ENCODE peak calls at places on chromosomes 3 and 15, in six cellular contexts. J is IMR-90, I is fibroblast of pulmonary artery, Y is osteoblast, P is PC-9, C is RWPE1. E is an unnamed sample.

GRCh38 chr3:105013657-105014056 is 353.1 kb upstream of the ALCAM start:
- DNase-seq in J (no peak), I (no peak), Y (no peak), P (no peak), C (no peak), E (no peak)

GRCh38 chr3:58577269-58577821 is at the start of gene FAM107A:
- DNase-seq in J (peak; percentile 49), I (peak; percentile 85), Y (peak; percentile 77), P (no peak), C (no peak), E (no peak)

GRCh38 chr3:85571835-85572234 is 613.0 kb downstream of the CADM2 start:
- DNase-seq in J (no peak), I (peak; percentile 4), Y (no peak), P (no peak), C (no peak), E (no peak)

GRCh38 chr3:38386992-38387750 is 40.6 kb downstream of the XYLB start:
- DNase-seq in J (no peak), I (no peak), Y (no peak), P (no peak), C (no peak), E (no peak)

GRCh38 chr3:134952372-134952771 is 157.3 kb downstream of the EPHB1 start:
- DNase-seq in J (no peak), I (no peak), Y (no peak), P (no peak), C (no peak), E (no peak)

GRCh38 chr3:71063768-71064287 is 519.7 kb downstream of the FOXP1 start:
- DNase-seq in J (peak; percentile 45), I (peak; percentile 57), Y (peak; percentile 92), P (no peak), C (peak; percentile 49), E (peak; percentile 41)

GRCh38 chr15:81054236-81054635 is 53.5 kb downstream of the TLNRD1 start:
- DNase-seq in J (no peak), I (peak; percentile 20), Y (no peak), P (no peak), C (no peak), E (no peak)

GRCh38 chr3:55341502-55342031 is 145.5 kb downstream of the WNT5A start:
- DNase-seq in J (peak; percentile 36), I (no peak), Y (peak; percentile 65), P (no peak), C (no peak), E (no peak)

DNA sequence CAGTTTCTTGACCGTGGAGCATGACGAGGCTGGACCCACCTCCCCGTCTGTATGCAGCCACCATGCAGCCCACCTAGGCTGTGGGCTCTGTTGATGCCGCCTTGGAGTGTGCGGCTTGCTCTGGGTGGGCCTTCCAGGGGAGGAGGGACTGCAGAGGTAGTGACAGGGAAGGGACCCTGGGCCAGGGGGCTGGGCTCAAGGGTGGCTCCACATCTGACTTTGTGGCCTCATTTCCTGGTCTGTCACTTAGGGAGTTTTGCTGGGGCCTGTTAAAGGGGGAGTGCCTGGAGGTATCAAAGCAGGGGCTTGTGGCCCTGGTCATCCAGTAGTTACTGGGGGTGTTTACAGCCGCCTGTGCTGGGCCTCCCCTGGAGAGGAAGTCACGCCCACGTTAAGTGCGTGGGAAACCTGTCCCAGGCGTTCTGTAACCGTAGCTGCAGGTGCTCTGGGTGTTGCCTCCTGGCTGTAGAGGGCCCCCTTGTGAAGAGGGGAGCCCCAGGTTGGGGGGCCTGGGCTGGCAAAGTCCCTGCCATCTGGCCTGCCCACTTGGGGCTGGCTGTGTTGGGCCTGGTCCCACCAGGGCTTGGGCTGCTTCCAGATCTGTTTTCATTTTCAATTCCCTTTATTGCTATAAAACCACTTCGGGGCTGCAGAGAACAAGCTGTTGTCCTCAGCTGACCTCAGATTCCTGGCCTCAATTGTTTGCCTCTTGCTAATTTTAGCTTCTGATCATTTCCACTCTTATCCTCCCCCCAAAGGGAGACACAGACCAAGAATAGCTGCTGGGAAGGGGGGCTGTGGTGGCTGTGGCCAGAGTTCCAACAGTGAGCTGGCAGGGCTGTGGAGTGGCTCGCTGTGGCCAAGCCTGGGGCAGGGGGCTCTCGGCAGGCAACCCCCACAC is 26.5 kb downstream of the KLF13 start:
- DNase-seq in J (peak; percentile 82), I (peak; percentile 90), Y (peak; percentile 98), P (no peak), C (no peak), E (peak; percentile 49)
- TF ChIP-seq CTCF in J (no peak), I (no peak), Y (no peak), P (no peak), C (no peak), E (no peak)

GRCh38 chr15:45306105-45306504 is 54.1 kb downstream of the SLC28A2 start:
- DNase-seq in J (no peak), I (no peak), Y (no peak), P (no peak), C (no peak), E (no peak)
- TF ChIP-seq CTCF in J (no peak), I (no peak), Y (no peak), P (no peak), C (no peak), E (no peak)

GRCh38 chr3:13347390-13347966 is 72.6 kb downstream of the NUP210 start:
- DNase-seq in J (peak; percentile 49), I (peak; percentile 29), Y (peak; percentile 81), P (no peak), C (no peak), E (peak; percentile 83)

GRCh38 chr3:13345772-13346171 is 74.3 kb downstream of the NUP210 start:
- DNase-seq in J (no peak), I (no peak), Y (peak; percentile 42), P (no peak), C (no peak), E (no peak)

GRCh38 chr3:13348100-13348499 is 72.0 kb downstream of the NUP210 start:
- DNase-seq in J (no peak), I (no peak), Y (peak; percentile 58), P (no peak), C (no peak), E (no peak)

GRCh38 chr3:13345284-13345683 is 74.8 kb downstream of the NUP210 start:
- DNase-seq in J (no peak), I (no peak), Y (peak; percentile 13), P (no peak), C (no peak), E (no peak)

GRCh38 chr3:13346481-13347389 is 73.4 kb downstream of the NUP210 start:
- DNase-seq in J (no peak), I (no peak), Y (peak; percentile 80), P (no peak), C (peak; percentile 1), E (peak; percentile 89)
- TF ChIP-seq CTCF in J (no peak), I (no peak), Y (no peak), P (no peak), C (no peak), E (peak; percentile 60)

GRCh38 chr3:131047582-131047981 is 20.9 kb downstream of the NEK11 start:
- DNase-seq in J (no peak), I (no peak), Y (no peak), P (no peak), C (no peak), E (peak; percentile 33)
- TF ChIP-seq CTCF in J (no peak), I (no peak), Y (no peak), P (no peak), C (no peak), E (peak; percentile 51)